ENCODE peak calls at places on chromosomes 12 and 14, in eight cellular contexts. One of them, this sample, is unnamed.

GRCh38 chr12:108587826-108588225 is 10.1 kb downstream of the TMEM119 start:
- DNase-seq in fibroblast of lung: no peak
- DNase-seq in colonic mucosa: no peak
- DNase-seq in stomach: no peak
- DNase-seq in thyroid gland: no peak
- DNase-seq in vagina: no peak
- DNase-seq in spleen: peak
- DNase-seq in AG04450: no peak
- DNase-seq in this sample: no peak

GRCh38 chr14:51613436-51613835 is 38.3 kb upstream of the FRMD6 start:
- DNase-seq in fibroblast of lung: no peak
- DNase-seq in colonic mucosa: no peak
- DNase-seq in stomach: no peak
- DNase-seq in thyroid gland: no peak
- DNase-seq in vagina: no peak
- DNase-seq in spleen: no peak
- DNase-seq in AG04450: no peak
- DNase-seq in this sample: no peak

GRCh38 chr12:123089631-123090353 is 61.1 kb downstream of the PITPNM2 start:
- DNase-seq in fibroblast of lung: peak
- DNase-seq in colonic mucosa: no peak
- DNase-seq in stomach: no peak
- DNase-seq in thyroid gland: no peak
- DNase-seq in vagina: no peak
- DNase-seq in spleen: no peak
- DNase-seq in AG04450: peak
- DNase-seq in this sample: peak

GRCh38 chr12:110934093-110934852 is 13.9 kb upstream of the MYL2 start:
- DNase-seq in fibroblast of lung: peak
- DNase-seq in colonic mucosa: no peak
- DNase-seq in stomach: no peak
- DNase-seq in thyroid gland: no peak
- DNase-seq in vagina: no peak
- DNase-seq in spleen: no peak
- DNase-seq in AG04450: no peak
- DNase-seq in this sample: peak

GRCh38 chr12:49655595-49656236 is 32.4 kb downstream of the PRPF40B start:
- DNase-seq in fibroblast of lung: no peak
- DNase-seq in colonic mucosa: no peak
- DNase-seq in stomach: no peak
- DNase-seq in thyroid gland: no peak
- DNase-seq in vagina: no peak
- DNase-seq in spleen: peak
- DNase-seq in AG04450: no peak
- DNase-seq in this sample: no peak

GRCh38 chr12:16385779-16386646 is 38.6 kb downstream of the MGST1 start:
- DNase-seq in fibroblast of lung: peak
- DNase-seq in colonic mucosa: peak
- DNase-seq in stomach: peak
- DNase-seq in thyroid gland: peak
- DNase-seq in vagina: no peak
- DNase-seq in spleen: no peak
- DNase-seq in AG04450: peak
- DNase-seq in this sample: no peak

GRCh38 chr12:38585090-38585489 is 268.5 kb downstream of the ALG10B start:
- DNase-seq in fibroblast of lung: no peak
- DNase-seq in colonic mucosa: no peak
- DNase-seq in stomach: no peak
- DNase-seq in thyroid gland: no peak
- DNase-seq in vagina: no peak
- DNase-seq in spleen: no peak
- DNase-seq in AG04450: no peak
- DNase-seq in this sample: no peak

GRCh38 chr12:77947326-77947725 is 116.6 kb downstream of the NAV3 start:
- DNase-seq in fibroblast of lung: peak
- DNase-seq in colonic mucosa: no peak
- DNase-seq in stomach: no peak
- DNase-seq in thyroid gland: no peak
- DNase-seq in vagina: no peak
- DNase-seq in spleen: no peak
- DNase-seq in AG04450: no peak
- DNase-seq in this sample: peak

GRCh38 chr14:39267592-39268112 is 33.9 kb downstream of the MIA2 start:
- DNase-seq in fibroblast of lung: no peak
- DNase-seq in colonic mucosa: no peak
- DNase-seq in stomach: no peak
- DNase-seq in thyroid gland: no peak
- DNase-seq in vagina: no peak
- DNase-seq in spleen: no peak
- DNase-seq in AG04450: no peak
- DNase-seq in this sample: no peak

GRCh38 chr12:12748051-12748450 is 30.9 kb downstream of the CDKN1B start:
- DNase-seq in fibroblast of lung: no peak
- DNase-seq in colonic mucosa: no peak
- DNase-seq in stomach: no peak
- DNase-seq in thyroid gland: no peak
- DNase-seq in vagina: peak
- DNase-seq in spleen: no peak
- DNase-seq in AG04450: no peak
- DNase-seq in this sample: no peak

GRCh38 chr12:12590961-12591360 is 20.7 kb upstream of the CREBL2 start:
- DNase-seq in fibroblast of lung: no peak
- DNase-seq in colonic mucosa: no peak
- DNase-seq in stomach: no peak
- DNase-seq in thyroid gland: no peak
- DNase-seq in vagina: no peak
- DNase-seq in spleen: no peak
- DNase-seq in AG04450: no peak
- DNase-seq in this sample: no peak

GRCh38 chr12:124599074-124599999 is 31.9 kb upstream of the NCOR2 start:
- DNase-seq in fibroblast of lung: peak
- DNase-seq in colonic mucosa: no peak
- DNase-seq in stomach: no peak
- DNase-seq in thyroid gland: no peak
- DNase-seq in vagina: no peak
- DNase-seq in spleen: no peak
- DNase-seq in AG04450: no peak
- DNase-seq in this sample: no peak

GRCh38 chr12:122072031-122072970 is 6.3 kb upstream of the MLXIP start:
- DNase-seq in fibroblast of lung: peak
- DNase-seq in colonic mucosa: peak
- DNase-seq in stomach: peak
- DNase-seq in thyroid gland: peak
- DNase-seq in vagina: no peak
- DNase-seq in spleen: no peak
- DNase-seq in AG04450: no peak
- DNase-seq in this sample: no peak

DNA sequence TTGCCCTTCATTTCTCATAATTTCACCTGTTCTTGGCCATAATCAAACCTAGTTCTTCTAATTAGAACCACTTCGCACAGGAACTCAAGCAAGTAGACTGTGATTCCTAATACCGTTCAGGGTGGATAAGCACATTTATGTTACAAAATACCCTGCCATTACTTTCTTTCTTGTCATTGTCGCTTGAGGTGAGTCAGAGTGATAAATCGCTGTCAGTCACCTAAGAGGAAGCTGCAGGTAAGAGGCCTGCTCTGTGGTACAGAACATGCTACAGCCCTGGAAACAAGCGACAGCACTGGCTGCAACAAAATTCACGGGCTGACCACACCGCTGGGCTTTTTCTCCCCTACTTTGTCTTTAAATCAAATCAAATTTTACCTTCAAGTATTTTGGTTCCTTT is 218.2 kb downstream of the ANO6 start:
- DNase-seq in fibroblast of lung: no peak
- DNase-seq in colonic mucosa: no peak
- DNase-seq in stomach: no peak
- DNase-seq in thyroid gland: no peak
- DNase-seq in vagina: no peak
- DNase-seq in spleen: no peak
- DNase-seq in AG04450: no peak
- DNase-seq in this sample: no peak
- H3K27ac ChIP-seq in fibroblast of lung: no peak
- H3K27ac ChIP-seq in colonic mucosa: no peak
- H3K27ac ChIP-seq in stomach: no peak
- H3K27ac ChIP-seq in thyroid gland: no peak
- H3K27ac ChIP-seq in vagina: no peak
- H3K27ac ChIP-seq in spleen: no peak
- H3K27ac ChIP-seq in AG04450: no peak
- H3K27ac ChIP-seq in this sample: no peak

DNA sequence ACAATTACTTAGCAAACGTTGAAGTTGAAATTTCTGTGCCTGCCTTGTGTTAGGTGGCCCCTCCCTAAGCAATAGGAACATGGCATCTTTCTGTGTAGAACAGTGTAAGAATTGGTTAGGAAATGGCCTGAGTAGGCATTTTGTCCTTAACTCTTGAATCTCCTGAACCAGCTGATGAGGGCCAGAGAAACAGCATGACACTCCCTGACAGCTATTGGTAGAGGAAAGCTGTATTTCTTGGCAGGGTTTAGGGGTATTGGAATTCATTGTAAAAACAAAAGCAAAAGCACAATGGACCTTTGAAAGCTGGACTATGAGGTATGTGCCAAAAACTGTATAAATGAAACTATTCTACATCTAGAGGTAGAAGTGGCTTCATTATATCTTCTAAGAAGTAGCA is 40.6 kb upstream of the LRTM2 start:
- DNase-seq in fibroblast of lung: peak
- DNase-seq in colonic mucosa: no peak
- DNase-seq in stomach: no peak
- DNase-seq in thyroid gland: no peak
- DNase-seq in vagina: no peak
- DNase-seq in spleen: no peak
- DNase-seq in AG04450: no peak
- DNase-seq in this sample: no peak
- H3K27ac ChIP-seq in fibroblast of lung: no peak
- H3K27ac ChIP-seq in colonic mucosa: no peak
- H3K27ac ChIP-seq in stomach: no peak
- H3K27ac ChIP-seq in thyroid gland: peak
- H3K27ac ChIP-seq in vagina: no peak
- H3K27ac ChIP-seq in spleen: no peak
- H3K27ac ChIP-seq in AG04450: no peak
- H3K27ac ChIP-seq in this sample: no peak

GRCh38 chr14:71918955-71919354 is 13.3 kb upstream of the RGS6 start:
- DNase-seq in fibroblast of lung: no peak
- DNase-seq in colonic mucosa: no peak
- DNase-seq in stomach: no peak
- DNase-seq in thyroid gland: no peak
- DNase-seq in vagina: no peak
- DNase-seq in spleen: no peak
- DNase-seq in AG04450: no peak
- DNase-seq in this sample: no peak

DNA sequence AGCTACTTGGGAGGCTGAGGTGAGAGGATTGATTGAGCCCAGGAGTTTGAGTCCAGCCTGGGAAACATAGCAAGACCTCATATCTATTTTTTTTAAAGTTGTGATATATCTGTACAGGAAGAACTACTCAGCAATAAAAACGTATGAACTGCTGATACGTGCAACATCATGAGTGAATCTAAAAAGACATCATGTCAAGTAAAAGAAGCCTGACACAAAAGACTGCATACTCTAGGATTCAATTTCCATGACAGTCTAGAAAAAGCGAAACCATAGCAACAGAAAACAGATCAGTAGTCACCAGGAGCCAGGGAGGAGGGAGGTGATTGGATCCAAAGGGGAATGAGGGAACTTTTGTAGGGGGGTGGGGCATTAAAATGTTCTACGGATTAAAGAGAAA is 8.8 kb upstream of the RGS6 start:
- DNase-seq in fibroblast of lung: no peak
- DNase-seq in colonic mucosa: no peak
- DNase-seq in stomach: no peak
- DNase-seq in thyroid gland: no peak
- DNase-seq in vagina: no peak
- DNase-seq in spleen: no peak
- DNase-seq in AG04450: no peak
- DNase-seq in this sample: no peak
- H3K27ac ChIP-seq in fibroblast of lung: no peak
- H3K27ac ChIP-seq in colonic mucosa: no peak
- H3K27ac ChIP-seq in stomach: no peak
- H3K27ac ChIP-seq in thyroid gland: no peak
- H3K27ac ChIP-seq in vagina: no peak
- H3K27ac ChIP-seq in spleen: no peak
- H3K27ac ChIP-seq in AG04450: no peak
- H3K27ac ChIP-seq in this sample: no peak

GRCh38 chr14:102211240-102211639 is 71.5 kb downstream of the WDR20 start:
- DNase-seq in fibroblast of lung: no peak
- DNase-seq in colonic mucosa: no peak
- DNase-seq in stomach: no peak
- DNase-seq in thyroid gland: no peak
- DNase-seq in vagina: no peak
- DNase-seq in spleen: peak
- DNase-seq in AG04450: no peak
- DNase-seq in this sample: no peak
- H3K27ac ChIP-seq in fibroblast of lung: no peak
- H3K27ac ChIP-seq in colonic mucosa: no peak
- H3K27ac ChIP-seq in stomach: no peak
- H3K27ac ChIP-seq in thyroid gland: no peak
- H3K27ac ChIP-seq in vagina: no peak
- H3K27ac ChIP-seq in spleen: no peak
- H3K27ac ChIP-seq in AG04450: no peak
- H3K27ac ChIP-seq in this sample: no peak

DNA sequence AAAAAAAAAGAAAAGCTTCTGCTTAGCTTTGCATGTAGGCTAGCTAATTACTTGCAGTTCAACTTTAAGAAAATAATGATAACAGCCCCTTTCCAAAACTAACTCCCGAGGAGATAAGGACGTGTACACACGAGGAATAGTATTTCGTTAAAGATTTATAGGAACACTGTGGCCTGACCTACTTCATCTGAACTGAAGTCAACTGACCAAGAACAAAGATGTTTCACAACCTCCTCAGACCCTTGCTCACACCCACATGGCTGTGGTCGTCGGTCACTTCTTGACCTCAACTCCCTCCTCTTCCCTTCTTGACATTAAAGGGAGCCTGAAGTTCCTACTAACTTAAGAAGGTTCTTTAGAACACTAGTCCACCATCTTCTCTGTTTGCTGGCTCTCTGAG is 25.3 kb upstream of the FAM181A start:
- DNase-seq in fibroblast of lung: no peak
- DNase-seq in colonic mucosa: no peak
- DNase-seq in stomach: no peak
- DNase-seq in thyroid gland: no peak
- DNase-seq in vagina: no peak
- DNase-seq in spleen: no peak
- DNase-seq in AG04450: no peak
- DNase-seq in this sample: no peak
- H3K27ac ChIP-seq in fibroblast of lung: no peak
- H3K27ac ChIP-seq in colonic mucosa: no peak
- H3K27ac ChIP-seq in stomach: peak
- H3K27ac ChIP-seq in thyroid gland: no peak
- H3K27ac ChIP-seq in vagina: no peak
- H3K27ac ChIP-seq in spleen: no peak
- H3K27ac ChIP-seq in AG04450: no peak
- H3K27ac ChIP-seq in this sample: no peak

DNA sequence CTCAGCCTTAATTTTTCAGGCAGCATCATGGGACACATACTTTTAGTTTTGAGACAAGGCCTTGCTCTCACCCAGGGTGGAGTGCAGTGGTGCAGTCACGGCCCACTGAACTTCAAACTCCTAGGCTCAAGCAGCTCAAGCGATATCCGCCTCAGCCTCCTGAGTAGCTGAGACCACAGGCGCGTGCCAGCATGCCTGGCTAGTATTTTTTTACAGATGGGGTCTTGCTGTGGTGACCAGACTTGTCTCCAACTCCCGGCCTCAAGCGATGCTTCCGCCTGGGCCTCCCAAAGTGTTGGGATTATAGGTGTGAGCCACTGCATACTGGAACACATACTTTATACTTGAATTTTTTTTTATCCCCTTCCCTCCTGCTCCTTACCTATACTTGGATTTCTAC is 2.8 kb downstream of the RDH5 start:
- DNase-seq in fibroblast of lung: no peak
- DNase-seq in colonic mucosa: no peak
- DNase-seq in stomach: no peak
- DNase-seq in thyroid gland: peak
- DNase-seq in vagina: no peak
- DNase-seq in spleen: no peak
- DNase-seq in AG04450: no peak
- DNase-seq in this sample: no peak
- H3K27ac ChIP-seq in fibroblast of lung: peak
- H3K27ac ChIP-seq in colonic mucosa: no peak
- H3K27ac ChIP-seq in stomach: peak
- H3K27ac ChIP-seq in thyroid gland: peak
- H3K27ac ChIP-seq in vagina: peak
- H3K27ac ChIP-seq in spleen: no peak
- H3K27ac ChIP-seq in AG04450: no peak
- H3K27ac ChIP-seq in this sample: no peak

This sample was measured in keratinocyte.